ENCODE peak calls at places on chromosomes 4 and X, in five cellular contexts. U is naive thymus-derived CD8-positive, alpha-beta T cell; L is amniotic stem cell; O is stimulated activated CD4-positive, alpha-beta T cell treated with anti-CD3 and anti-CD28 coated beads, Interleukin-4, amount 100 ng/mL, for 1 hour; F is activated naive CD4-positive, alpha-beta T cell treated with Interleukin-2 at 50 U/mL for 16 hours. H is an unnamed sample.

GRCh38 chr4:62709618-62710252 is 1509.6 kb downstream of the ADGRL3 start:
- DNase-seq in U (no peak), L (no peak), O (no peak), F (no peak), H (no peak)

GRCh38 chr4:152937280-152937534 is 1.1 kb downstream of the FHDC1 start:
- DNase-seq in U (no peak), L (no peak), O (no peak), F (no peak), H (no peak)

GRCh38 chr4:116055857-116056827 is 942.7 kb upstream of the NDST4 start:
- DNase-seq in U (no peak), L (no peak), O (no peak), F (no peak), H (no peak)

GRCh38 chr4:166128452-166128851 is 255.4 kb downstream of the TLL1 start:
- DNase-seq in U (no peak), L (peak; percentile 32), O (no peak), F (no peak), H (no peak)

GRCh38 chr4:113446019-113446418 is 315.5 kb downstream of the CAMK2D start:
- DNase-seq in U (no peak), L (peak; percentile 30), O (peak; percentile 45), F (peak; percentile 24), H (no peak)

GRCh38 chr4:164287173-164287572 is 466.8 kb upstream of the SMIM31 start:
- DNase-seq in U (no peak), L (no peak), O (no peak), F (no peak), H (no peak)

GRCh38 chrX:40423299-40423698 is 157.5 kb upstream of the ATP6AP2 start:
- DNase-seq in U (no peak), L (no peak), O (no peak), F (no peak), H (no peak)

GRCh38 chrX:107677501-107677901 is 49.2 kb downstream of the PRPS1 start:
- DNase-seq in U (no peak), L (no peak), O (no peak), F (no peak), H (no peak)

GRCh38 chr4:57865264-57865663 is 755.1 kb upstream of the IGFBP7 start:
- DNase-seq in U (no peak), L (no peak), O (no peak), F (no peak), H (no peak)

GRCh38 chr4:82457266-82457665 is 26.9 kb downstream of the ENOPH1 start:
- DNase-seq in U (no peak), L (no peak), O (no peak), F (no peak), H (no peak)

GRCh38 chr4:79528241-79528706 is 120.2 kb upstream of the GK2 start:
- DNase-seq in U (no peak), L (no peak), O (no peak), F (no peak), H (no peak)

GRCh38 chr4:145804134-145804533 is 124.2 kb downstream of the C4orf51 start:
- DNase-seq in U (no peak), L (peak; percentile 68), O (no peak), F (no peak), H (peak; percentile 18)

GRCh38 chrX:31603411-31604120 is 531.7 kb upstream of the FTHL17 start:
- DNase-seq in U (no peak), L (no peak), O (no peak), F (no peak), H (no peak)

GRCh38 chr4:153064571-153064970 is 128.4 kb downstream of the FHDC1 start:
- DNase-seq in U (no peak), L (no peak), O (no peak), F (no peak), H (no peak)

GRCh38 chrX:114584983-114585842 is 1.3 kb downstream of the HTR2C start:
- DNase-seq in U (no peak), L (no peak), O (no peak), F (no peak), H (no peak)